ENCODE peak calls at places on chromosome 1, in six cellular contexts. R is fibroblast of lung, S is ELR, L is pancreas, N is heart right ventricle, C is skeletal muscle cell. E is an unnamed sample.

GRCh38 chr1:204127597-204128242 is 24.1 kb downstream of the ETNK2 start:
- DNase-seq in C (peak), N (peak), R (peak), S (peak), L (peak), E (peak)

GRCh38 chr1:149986486-149987296 is 23.8 kb downstream of the OTUD7B start:
- DNase-seq in C (peak), S (peak), N (no peak), L (no peak), R (peak), E (no peak)

GRCh38 chr1:229334716-229335115 is 8.1 kb downstream of the CCSAP start:
- DNase-seq in N (no peak), S (peak), C (no peak), L (no peak), R (no peak), E (no peak)

GRCh38 chr1:204263240-204263848 is 49.6 kb upstream of the GOLT1A start:
- DNase-seq in C (no peak), R (peak), L (no peak), S (no peak), N (no peak), E (no peak)

GRCh38 chr1:2295526-2295925 is 67.4 kb downstream of the SKI start:
- DNase-seq in C (no peak), L (no peak), R (no peak), S (no peak), N (no peak), E (no peak)

GRCh38 chr1:169491845-169492281 is 6.1 kb upstream of the SLC19A2 start:
- DNase-seq in S (no peak), L (no peak), C (no peak), N (no peak), R (peak), E (no peak)

GRCh38 chr1:16727190-16728111 is 12.9 kb upstream of the RNU1-4 start:
- DNase-seq in N (no peak), R (peak), L (peak), C (peak), S (peak), E (peak)

GRCh38 chr1:8214501-8215173 is 103.3 kb upstream of the SLC45A1 start:
- DNase-seq in L (no peak), S (no peak), N (no peak), C (no peak), R (peak), E (no peak)

GRCh38 chr1:24503003-24503751 is 541 bp downstream of the RCAN3 start:
- DNase-seq in N (no peak), S (no peak), C (no peak), R (no peak), L (peak), E (peak)

GRCh38 chr1:19903621-19904020 is 19.8 kb downstream of the PLA2G2E start:
- DNase-seq in N (no peak), L (no peak), S (peak), R (peak), C (no peak), E (no peak)

GRCh38 chr1:193185861-193186714 is at the start of gene B3GALT2:
- DNase-seq in R (peak), N (peak), C (no peak), L (peak), S (peak), E (no peak)

GRCh38 chr1:210222288-210223006 is 10.1 kb upstream of the SERTAD4 start:
- DNase-seq in N (no peak), L (peak), R (peak), S (no peak), C (no peak), E (peak)

GRCh38 chr1:227891223-227891954 is 56.3 kb downstream of the WNT9A start:
- DNase-seq in L (no peak), N (peak), C (no peak), R (no peak), S (no peak), E (no peak)

GRCh38 chr1:164589961-164590507 is 31.1 kb downstream of the PBX1 start:
- DNase-seq in C (no peak), N (no peak), R (no peak), S (no peak), L (no peak), E (no peak)

GRCh38 chr1:37647281-37647680 is 12.6 kb upstream of the RSPO1 start:
- DNase-seq in L (no peak), S (no peak), C (no peak), N (no peak), R (peak), E (no peak)

GRCh38 chr1:53943090-53943489 is 2.4 kb downstream of the IFT25 start:
- DNase-seq in N (no peak), C (no peak), S (no peak), R (no peak), L (no peak), E (no peak)

GRCh38 chr1:10665930-10666850 is 130.3 kb downstream of the CASZ1 start:
- DNase-seq in C (no peak), S (no peak), L (peak), R (no peak), N (peak), E (peak)

GRCh38 chr1:114108741-114109255 is 44.9 kb downstream of the SYT6 start:
- DNase-seq in N (no peak), L (no peak), S (no peak), R (peak), C (peak), E (no peak)

GRCh38 chr1:228768345-228768717 is 33.1 kb downstream of the RHOU start:
- DNase-seq in L (no peak), C (no peak), R (no peak), S (no peak), N (no peak), E (no peak)

GRCh38 chr1:33768821-33769220 is 95.1 kb upstream of the HMGB4 start:
- DNase-seq in R (no peak), L (no peak), C (no peak), N (no peak), S (no peak), E (no peak)

GRCh38 chr1:38003261-38004250 is 1.8 kb downstream of the FHL3 start:
- DNase-seq in S (peak), N (no peak), C (no peak), R (peak), L (no peak), E (peak)